ENCODE peak calls at places on chromosomes 1 and 21, in seven cellular contexts. B, V, T, C, I, F and R are unnamed samples.
A peak's percentile ranks its signal among the peaks of the same experiment; 100 is the strongest.

GRCh38 chr1:211811126-211811525 is 19.4 kb downstream of the LPGAT1 start:
- DNase-seq in B (no peak), V (no peak), T (no peak), C (no peak), I (no peak), F (no peak), R (no peak)

GRCh38 chr1:59767119-59767518 is 47.6 kb upstream of the HOOK1 start:
- DNase-seq in B (no peak), V (no peak), T (peak; percentile 43), C (no peak), I (no peak), F (no peak), R (peak; percentile 20)

GRCh38 chr1:226738421-226738994 is 574 bp downstream of the ITPKB start:
- DNase-seq in B (peak; percentile 64), V (peak; percentile 51), T (peak; percentile 16), C (no peak), I (peak; percentile 79), F (peak; percentile 32), R (peak; percentile 62)

GRCh38 chr21:26115899-26116298 is 54.7 kb downstream of the APP start:
- DNase-seq in B (no peak), V (no peak), T (peak; percentile 84), C (no peak), I (no peak), F (peak; percentile 12), R (no peak)

GRCh38 chr1:238647877-238648276 is 738.5 kb upstream of the CHRM3 start:
- DNase-seq in B (no peak), V (no peak), T (peak; percentile 91), C (no peak), I (peak; percentile 66), F (no peak), R (peak; percentile 98)

GRCh38 chr1:58784758-58785423 is 1.0 kb upstream of the JUN start:
- DNase-seq in B (peak; percentile 88), V (peak; percentile 86), T (peak; percentile 97), C (peak; percentile 83), I (peak; percentile 96), F (peak; percentile 45), R (peak; percentile 89)

GRCh38 chr1:90716552-90717355 is at the start of gene BARHL2:
- DNase-seq in B (no peak), V (no peak), T (no peak), C (no peak), I (no peak), F (no peak), R (peak; percentile 58)

GRCh38 chr1:63855942-63856341 is 82.1 kb downstream of the ROR1 start:
- DNase-seq in B (no peak), V (no peak), T (no peak), C (no peak), I (no peak), F (no peak), R (no peak)

GRCh38 chr21:37828515-37828914 is 87.7 kb downstream of the KCNJ6 start:
- DNase-seq in B (no peak), V (no peak), T (no peak), C (peak; percentile 88), I (peak; percentile 41), F (no peak), R (no peak)